ENCODE peak calls at places on chromosomes 4 and X, in ten cellular contexts. One of them, this sample, is unnamed.

GRCh38 chr4:128690009-128690408 is 119.5 kb upstream of the JADE1 start:
- DNase-seq in HCT116: no peak
- DNase-seq in adrenal gland: no peak
- DNase-seq in AG04449: no peak
- DNase-seq in A673: no peak
- DNase-seq in sigmoid colon: no peak
- DNase-seq in right lobe of liver: no peak
- DNase-seq in upper lobe of left lung: no peak
- DNase-seq in fibroblast of lung: no peak
- DNase-seq in PC-3: no peak
- DNase-seq in this sample: no peak

GRCh38 chr4:3708103-3708510 is 58.1 kb upstream of the ADRA2C start:
- DNase-seq in adrenal gland: peak
- DNase-seq in A673: peak
- DNase-seq in right lobe of liver: peak
- DNase-seq in PC-3: no peak
- DNase-seq in sigmoid colon: no peak
- DNase-seq in upper lobe of left lung: peak
- DNase-seq in AG04449: peak
- DNase-seq in HCT116: no peak
- DNase-seq in fibroblast of lung: no peak
- DNase-seq in this sample: no peak

GRCh38 chr4:38034986-38035882 is 75.0 kb downstream of the PTTG2 start:
- DNase-seq in A673: peak
- DNase-seq in HCT116: peak
- DNase-seq in PC-3: peak
- DNase-seq in adrenal gland: no peak
- DNase-seq in sigmoid colon: no peak
- DNase-seq in upper lobe of left lung: no peak
- DNase-seq in AG04449: no peak
- DNase-seq in right lobe of liver: no peak
- DNase-seq in fibroblast of lung: peak
- DNase-seq in this sample: peak

GRCh38 chr4:175499735-175500352 is 312.2 kb downstream of the GPM6A start:
- DNase-seq in adrenal gland: no peak
- DNase-seq in HCT116: no peak
- DNase-seq in PC-3: no peak
- DNase-seq in upper lobe of left lung: peak
- DNase-seq in sigmoid colon: peak
- DNase-seq in right lobe of liver: peak
- DNase-seq in AG04449: no peak
- DNase-seq in fibroblast of lung: no peak
- DNase-seq in A673: no peak
- DNase-seq in this sample: no peak

GRCh38 chrX:129843209-129843458 is 552 bp downstream of the ZDHHC9 start:
- DNase-seq in PC-3: no peak
- DNase-seq in right lobe of liver: no peak
- DNase-seq in sigmoid colon: no peak
- DNase-seq in AG04449: no peak
- DNase-seq in adrenal gland: no peak
- DNase-seq in HCT116: no peak
- DNase-seq in upper lobe of left lung: no peak
- DNase-seq in fibroblast of lung: no peak
- DNase-seq in A673: no peak
- DNase-seq in this sample: no peak

GRCh38 chrX:97446298-97446882 is 562.7 kb downstream of the RPA4 start:
- DNase-seq in upper lobe of left lung: no peak
- DNase-seq in HCT116: no peak
- DNase-seq in fibroblast of lung: peak
- DNase-seq in sigmoid colon: no peak
- DNase-seq in right lobe of liver: no peak
- DNase-seq in A673: peak
- DNase-seq in adrenal gland: no peak
- DNase-seq in PC-3: peak
- DNase-seq in AG04449: no peak
- DNase-seq in this sample: peak

GRCh38 chrX:113400193-113400704 is 559.6 kb upstream of the AMOT start:
- DNase-seq in fibroblast of lung: no peak
- DNase-seq in sigmoid colon: no peak
- DNase-seq in right lobe of liver: no peak
- DNase-seq in HCT116: peak
- DNase-seq in A673: peak
- DNase-seq in PC-3: peak
- DNase-seq in AG04449: no peak
- DNase-seq in adrenal gland: no peak
- DNase-seq in upper lobe of left lung: no peak
- DNase-seq in this sample: peak

GRCh38 chrX:121598356-121598755 is 550.9 kb downstream of the GLUD2 start:
- DNase-seq in A673: no peak
- DNase-seq in HCT116: no peak
- DNase-seq in PC-3: peak
- DNase-seq in right lobe of liver: no peak
- DNase-seq in upper lobe of left lung: no peak
- DNase-seq in adrenal gland: no peak
- DNase-seq in AG04449: no peak
- DNase-seq in fibroblast of lung: no peak
- DNase-seq in sigmoid colon: no peak
- DNase-seq in this sample: no peak

GRCh38 chrX:69501433-69501832 is 2.7 kb upstream of the NALF2 start:
- DNase-seq in sigmoid colon: no peak
- DNase-seq in PC-3: peak
- DNase-seq in HCT116: peak
- DNase-seq in adrenal gland: peak
- DNase-seq in AG04449: no peak
- DNase-seq in upper lobe of left lung: no peak
- DNase-seq in A673: peak
- DNase-seq in right lobe of liver: no peak
- DNase-seq in fibroblast of lung: no peak
- DNase-seq in this sample: peak

GRCh38 chr4:123304151-123305021 is 92.2 kb upstream of the SPRY1 start:
- DNase-seq in adrenal gland: no peak
- DNase-seq in HCT116: no peak
- DNase-seq in fibroblast of lung: peak
- DNase-seq in upper lobe of left lung: peak
- DNase-seq in A673: no peak
- DNase-seq in AG04449: no peak
- DNase-seq in sigmoid colon: no peak
- DNase-seq in PC-3: no peak
- DNase-seq in right lobe of liver: no peak
- DNase-seq in this sample: no peak

GRCh38 chr4:98068495-98068894 is 74.8 kb downstream of the STPG2 start:
- DNase-seq in fibroblast of lung: no peak
- DNase-seq in right lobe of liver: no peak
- DNase-seq in A673: no peak
- DNase-seq in sigmoid colon: no peak
- DNase-seq in adrenal gland: no peak
- DNase-seq in AG04449: no peak
- DNase-seq in HCT116: no peak
- DNase-seq in PC-3: peak
- DNase-seq in upper lobe of left lung: no peak
- DNase-seq in this sample: peak

GRCh38 chr4:18917689-18918088 is 896.1 kb upstream of the LCORL start:
- DNase-seq in adrenal gland: no peak
- DNase-seq in PC-3: peak
- DNase-seq in sigmoid colon: no peak
- DNase-seq in AG04449: no peak
- DNase-seq in right lobe of liver: no peak
- DNase-seq in fibroblast of lung: peak
- DNase-seq in upper lobe of left lung: no peak
- DNase-seq in HCT116: no peak
- DNase-seq in A673: no peak
- DNase-seq in this sample: no peak

GRCh38 chrX:81174286-81174685 is 27.4 kb downstream of the HMGN5 start:
- DNase-seq in AG04449: no peak
- DNase-seq in A673: peak
- DNase-seq in upper lobe of left lung: no peak
- DNase-seq in PC-3: peak
- DNase-seq in HCT116: no peak
- DNase-seq in adrenal gland: no peak
- DNase-seq in fibroblast of lung: peak
- DNase-seq in right lobe of liver: no peak
- DNase-seq in sigmoid colon: no peak
- DNase-seq in this sample: peak
- TF ChIP-seq CTCF in AG04449: peak
- TF ChIP-seq CTCF in A673: peak
- TF ChIP-seq CTCF in upper lobe of left lung: no peak
- TF ChIP-seq CTCF in PC-3: peak
- TF ChIP-seq CTCF in HCT116: no peak
- TF ChIP-seq CTCF in adrenal gland: peak
- TF ChIP-seq CTCF in fibroblast of lung: no peak
- TF ChIP-seq CTCF in right lobe of liver: peak
- TF ChIP-seq CTCF in sigmoid colon: no peak
- TF ChIP-seq CTCF in this sample: peak

GRCh38 chr4:118077767-118078105 is 43.5 kb downstream of the NDST3 start:
- DNase-seq in A673: no peak
- DNase-seq in adrenal gland: no peak
- DNase-seq in right lobe of liver: no peak
- DNase-seq in sigmoid colon: no peak
- DNase-seq in AG04449: no peak
- DNase-seq in PC-3: no peak
- DNase-seq in HCT116: no peak
- DNase-seq in fibroblast of lung: no peak
- DNase-seq in upper lobe of left lung: no peak
- DNase-seq in this sample: no peak

GRCh38 chr4:118082182-118082581 is 47.9 kb downstream of the NDST3 start:
- DNase-seq in HCT116: no peak
- DNase-seq in AG04449: no peak
- DNase-seq in upper lobe of left lung: no peak
- DNase-seq in adrenal gland: no peak
- DNase-seq in fibroblast of lung: no peak
- DNase-seq in right lobe of liver: no peak
- DNase-seq in A673: peak
- DNase-seq in sigmoid colon: no peak
- DNase-seq in PC-3: no peak
- DNase-seq in this sample: no peak

DNA sequence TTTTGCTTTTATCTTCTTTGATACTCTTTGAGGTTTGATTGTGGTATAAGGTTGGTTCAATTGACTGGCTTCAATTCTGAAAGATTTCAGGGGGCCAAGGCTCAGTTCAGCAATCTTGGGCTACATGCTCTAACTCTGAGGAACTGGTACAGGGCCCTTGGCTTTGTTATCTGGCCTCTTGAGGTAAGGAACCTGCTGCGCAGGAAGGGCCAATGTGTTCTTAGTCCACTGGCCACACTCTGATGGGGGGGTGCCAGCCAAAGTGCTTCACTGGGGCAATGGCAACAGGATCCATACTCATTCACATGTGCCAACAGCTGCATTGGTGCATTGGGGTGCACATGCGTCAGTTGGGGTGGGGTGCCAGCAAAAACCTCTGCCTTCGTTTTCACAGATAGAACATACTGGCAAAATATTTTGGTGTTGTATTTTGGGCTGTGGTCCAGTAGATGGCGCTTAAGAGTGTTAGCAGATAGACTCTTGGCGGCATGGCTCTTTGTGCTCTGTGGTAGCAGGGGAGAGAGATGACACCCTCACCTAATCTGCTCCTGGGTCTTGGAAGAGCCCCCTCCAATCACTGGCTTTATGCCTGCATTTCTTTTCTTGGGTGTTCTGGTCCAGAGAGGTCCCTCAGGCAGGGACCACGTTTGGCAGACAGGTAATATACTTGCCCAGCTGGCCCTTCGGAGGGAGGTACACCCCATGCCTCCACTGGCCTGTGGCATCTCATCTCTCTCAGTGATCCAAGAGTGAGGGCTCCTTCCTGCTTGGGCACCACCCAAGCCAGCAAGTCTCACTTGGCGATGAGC is 42.9 kb downstream of the NDST3 start:
- DNase-seq in HCT116: peak
- DNase-seq in AG04449: no peak
- DNase-seq in fibroblast of lung: peak
- DNase-seq in upper lobe of left lung: no peak
- DNase-seq in right lobe of liver: peak
- DNase-seq in sigmoid colon: no peak
- DNase-seq in A673: peak
- DNase-seq in adrenal gland: no peak
- DNase-seq in PC-3: peak
- DNase-seq in this sample: peak
- TF ChIP-seq CTCF in HCT116: peak
- TF ChIP-seq CTCF in AG04449: peak
- TF ChIP-seq CTCF in fibroblast of lung: peak
- TF ChIP-seq CTCF in upper lobe of left lung: no peak
- TF ChIP-seq CTCF in right lobe of liver: peak
- TF ChIP-seq CTCF in sigmoid colon: no peak
- TF ChIP-seq CTCF in A673: peak
- TF ChIP-seq CTCF in adrenal gland: no peak
- TF ChIP-seq CTCF in PC-3: peak
- TF ChIP-seq CTCF in this sample: peak

GRCh38 chr4:183098723-183099536 is at the start of gene WWC2:
- DNase-seq in sigmoid colon: peak
- DNase-seq in AG04449: peak
- DNase-seq in adrenal gland: peak
- DNase-seq in A673: peak
- DNase-seq in right lobe of liver: peak
- DNase-seq in PC-3: peak
- DNase-seq in upper lobe of left lung: peak
- DNase-seq in fibroblast of lung: peak
- DNase-seq in HCT116: peak
- DNase-seq in this sample: peak
- TF ChIP-seq CTCF in sigmoid colon: no peak
- TF ChIP-seq CTCF in AG04449: peak
- TF ChIP-seq CTCF in adrenal gland: no peak
- TF ChIP-seq CTCF in A673: no peak
- TF ChIP-seq CTCF in right lobe of liver: peak
- TF ChIP-seq CTCF in PC-3: no peak
- TF ChIP-seq CTCF in upper lobe of left lung: peak
- TF ChIP-seq CTCF in fibroblast of lung: no peak
- TF ChIP-seq CTCF in HCT116: no peak
- TF ChIP-seq CTCF in this sample: no peak

GRCh38 chr4:140368686-140369085 is 4.8 kb upstream of the SCOC start:
- DNase-seq in adrenal gland: no peak
- DNase-seq in AG04449: no peak
- DNase-seq in sigmoid colon: no peak
- DNase-seq in PC-3: no peak
- DNase-seq in fibroblast of lung: no peak
- DNase-seq in upper lobe of left lung: no peak
- DNase-seq in right lobe of liver: no peak
- DNase-seq in HCT116: no peak
- DNase-seq in A673: no peak
- DNase-seq in this sample: no peak

GRCh38 chr4:140372607-140373327 is 679 bp upstream of the SCOC start:
- DNase-seq in adrenal gland: peak
- DNase-seq in AG04449: no peak
- DNase-seq in fibroblast of lung: no peak
- DNase-seq in HCT116: peak
- DNase-seq in A673: peak
- DNase-seq in upper lobe of left lung: no peak
- DNase-seq in right lobe of liver: no peak
- DNase-seq in PC-3: peak
- DNase-seq in sigmoid colon: no peak
- DNase-seq in this sample: peak

GRCh38 chr4:140373328-140374129 is at the start of gene SCOC:
- DNase-seq in PC-3: peak
- DNase-seq in sigmoid colon: peak
- DNase-seq in upper lobe of left lung: peak
- DNase-seq in A673: peak
- DNase-seq in fibroblast of lung: peak
- DNase-seq in HCT116: peak
- DNase-seq in right lobe of liver: peak
- DNase-seq in adrenal gland: peak
- DNase-seq in AG04449: peak
- DNase-seq in this sample: peak

GRCh38 chr4:140374130-140374477 is 658 bp downstream of the SCOC start:
- DNase-seq in A673: no peak
- DNase-seq in PC-3: peak
- DNase-seq in HCT116: no peak
- DNase-seq in adrenal gland: no peak
- DNase-seq in AG04449: no peak
- DNase-seq in sigmoid colon: no peak
- DNase-seq in right lobe of liver: no peak
- DNase-seq in upper lobe of left lung: no peak
- DNase-seq in fibroblast of lung: no peak
- DNase-seq in this sample: peak
- TF ChIP-seq CTCF in A673: no peak
- TF ChIP-seq CTCF in PC-3: no peak
- TF ChIP-seq CTCF in HCT116: no peak
- TF ChIP-seq CTCF in adrenal gland: no peak
- TF ChIP-seq CTCF in AG04449: no peak
- TF ChIP-seq CTCF in sigmoid colon: no peak
- TF ChIP-seq CTCF in right lobe of liver: no peak
- TF ChIP-seq CTCF in upper lobe of left lung: no peak
- TF ChIP-seq CTCF in fibroblast of lung: no peak
- TF ChIP-seq CTCF in this sample: no peak